ENCODE peak calls at places on chromosomes 13 and 19, in ten cellular contexts. J is hepatocyte, X is type B pancreatic cell, K is osteocyte, P is uterus, U is body of pancreas, D is endodermal cell, Y is right lobe of liver, G is fibroblast of mammary gland, A is Peyer's patch. L is an unnamed sample.

GRCh38 chr13:27140060-27140459 is 31.6 kb downstream of the USP12 start:
- DNase-seq in J (no peak), X (no peak), K (no peak), P (no peak), U (no peak), D (no peak), Y (no peak), G (no peak), A (no peak), L (no peak)

GRCh38 chr13:106561551-106562170 is 6.3 kb downstream of the ARGLU1 start:
- DNase-seq in J (peak; percentile 27), X (no peak), K (no peak), P (no peak), U (no peak), D (no peak), Y (no peak), G (peak; percentile 31), A (no peak), L (no peak)

GRCh38 chr13:105184221-105184620 is 1351.2 kb downstream of the EFNB2 start:
- DNase-seq in J (no peak), X (no peak), K (no peak), P (no peak), U (no peak), D (no peak), Y (no peak), G (no peak), A (no peak), L (no peak)

GRCh38 chr19:17948474-17948966 is 15.7 kb downstream of the CCDC124 start:
- DNase-seq in J (no peak), X (no peak), K (no peak), P (peak; percentile 62), U (peak; percentile 35), D (no peak), Y (no peak), G (no peak), A (peak; percentile 52), L (no peak)

GRCh38 chr19:32330149-32330548 is 15.3 kb upstream of the ZNF507 start:
- DNase-seq in J (no peak), X (peak; percentile 44), K (no peak), P (no peak), U (no peak), D (no peak), Y (no peak), G (no peak), A (no peak), L (no peak)

GRCh38 chr19:58558066-58558622 is at the start of gene UBE2M:
- DNase-seq in J (peak; percentile 96), X (no peak), K (no peak), P (peak; percentile 68), U (peak; percentile 70), D (peak; percentile 88), Y (peak; percentile 72), G (peak; percentile 37), A (no peak), L (peak; percentile 57)

GRCh38 chr19:8631425-8631819 is 989 bp downstream of the NFILZ start:
- DNase-seq in J (peak; percentile 57), X (no peak), K (peak; percentile 87), P (peak; percentile 52), U (peak; percentile 66), D (peak; percentile 72), Y (peak; percentile 79), G (no peak), A (no peak), L (no peak)

GRCh38 chr13:108595416-108596257 is 33.8 kb upstream of the MYO16 start:
- DNase-seq in J (no peak), X (no peak), K (no peak), P (no peak), U (no peak), D (peak; percentile 64), Y (no peak), G (peak; percentile 3), A (no peak), L (no peak)

GRCh38 chr19:31307270-31307669 is 42.0 kb downstream of the TSHZ3 start:
- DNase-seq in J (no peak), X (no peak), K (no peak), P (no peak), U (no peak), D (no peak), Y (no peak), G (no peak), A (no peak), L (no peak)

GRCh38 chr19:7748756-7749155 is 1.4 kb upstream of the CD209 start:
- DNase-seq in J (no peak), X (no peak), K (no peak), P (no peak), U (no peak), D (peak; percentile 83), Y (no peak), G (peak; percentile 13), A (no peak), L (no peak)

GRCh38 chr19:8609210-8610040 is 1.1 kb downstream of the ADAMTS10 start:
- DNase-seq in J (peak; percentile 78), X (peak; percentile 77), K (peak; percentile 88), P (peak; percentile 52), U (no peak), D (peak; percentile 87), Y (peak; percentile 62), G (peak; percentile 35), A (no peak), L (peak; percentile 50)

GRCh38 chr13:110265682-110266430 is 41.1 kb downstream of the COL4A1 start:
- DNase-seq in J (no peak), X (no peak), K (peak; percentile 83), P (peak; percentile 61), U (no peak), D (peak; percentile 42), Y (no peak), G (no peak), A (no peak), L (no peak)

GRCh38 chr13:30334663-30335386 is 27.5 kb upstream of the KATNAL1 start:
- DNase-seq in J (no peak), X (no peak), K (no peak), P (no peak), U (peak; percentile 32), D (peak; percentile 73), Y (peak; percentile 66), G (peak; percentile 37), A (no peak), L (peak; percentile 43)

GRCh38 chr19:44635581-44636438 is 7.9 kb upstream of the PVR start:
- DNase-seq in J (no peak), X (no peak), K (no peak), P (no peak), U (no peak), D (no peak), Y (no peak), G (peak; percentile 33), A (no peak), L (no peak)

GRCh38 chr19:45866400-45867176 is 2.5 kb downstream of the FOXA3 start:
- DNase-seq in J (no peak), X (no peak), K (no peak), P (no peak), U (no peak), D (no peak), Y (no peak), G (no peak), A (peak; percentile 69), L (no peak)
- TF ChIP-seq CTCF in J (no peak), X (no peak), K (no peak), P (no peak), U (no peak), D (no peak), Y (no peak), G (no peak), A (no peak), L (no peak)

DNA sequence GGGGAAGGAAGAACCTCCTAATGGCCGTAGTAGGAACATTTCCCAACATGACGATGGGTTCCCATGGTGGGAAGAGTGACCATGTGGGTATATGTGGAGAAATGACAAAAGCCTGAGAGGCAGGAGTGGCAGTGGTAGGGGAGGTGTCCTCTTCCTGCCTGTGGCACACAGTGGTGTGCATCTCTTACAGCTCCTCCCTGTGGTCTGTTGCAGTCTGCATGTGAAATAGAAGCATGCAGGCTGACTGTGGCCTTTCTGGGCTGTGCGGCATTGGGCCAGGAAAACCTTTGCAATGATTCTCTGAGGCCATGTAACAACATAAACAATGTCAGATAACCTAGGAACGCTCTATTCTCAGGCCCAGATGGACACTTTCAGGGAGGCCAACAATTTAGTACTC is 84.0 kb downstream of the LACC1 start:
- DNase-seq in J (no peak), X (no peak), K (no peak), P (no peak), U (no peak), D (peak; percentile 59), Y (no peak), G (no peak), A (no peak), L (no peak)
- TF ChIP-seq CTCF in J (no peak), X (no peak), K (no peak), P (no peak), U (no peak), D (peak; percentile 65), Y (no peak), G (peak; percentile 9), A (no peak), L (no peak)

DNA sequence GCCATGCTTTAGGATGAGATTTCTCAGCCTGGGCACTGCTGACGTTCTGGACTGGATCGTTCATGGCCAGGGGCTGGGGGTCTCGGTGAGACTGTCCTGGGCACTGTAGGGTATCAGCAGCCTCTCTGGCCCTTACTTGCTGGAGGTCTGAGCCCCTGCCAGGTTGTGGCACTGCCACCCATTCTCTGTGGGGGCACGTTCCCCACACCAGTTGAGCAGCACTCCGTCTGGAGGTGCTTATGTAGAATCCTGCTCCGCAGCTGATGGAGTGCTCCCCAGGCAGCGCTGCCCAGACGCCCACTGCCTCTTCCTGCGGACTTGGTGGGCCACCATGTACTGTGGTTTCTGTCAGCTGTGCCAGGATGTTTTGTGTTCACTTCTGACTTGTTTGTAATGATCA is 41.2 kb upstream of the TEX29 start:
- DNase-seq in J (no peak), X (no peak), K (no peak), P (no peak), U (no peak), D (no peak), Y (no peak), G (no peak), A (no peak), L (no peak)
- TF ChIP-seq CTCF in J (no peak), X (no peak), K (no peak), P (no peak), U (no peak), D (no peak), Y (no peak), G (no peak), A (no peak), L (no peak)

GRCh38 chr19:19387108-19387507 is 18.4 kb upstream of the GATAD2A start:
- DNase-seq in J (no peak), X (no peak), K (no peak), P (no peak), U (no peak), D (no peak), Y (no peak), G (no peak), A (no peak), L (no peak)

GRCh38 chr19:19384486-19384885 is 21.0 kb upstream of the GATAD2A start:
- DNase-seq in J (no peak), X (no peak), K (no peak), P (no peak), U (no peak), D (no peak), Y (no peak), G (no peak), A (no peak), L (no peak)

GRCh38 chr19:19385900-19386339 is 19.6 kb upstream of the GATAD2A start:
- DNase-seq in J (no peak), X (no peak), K (peak; percentile 87), P (peak; percentile 34), U (no peak), D (no peak), Y (peak; percentile 73), G (no peak), A (no peak), L (no peak)

GRCh38 chr19:19385131-19385899 is 20.2 kb upstream of the GATAD2A start:
- DNase-seq in J (peak; percentile 100), X (peak; percentile 100), K (peak; percentile 100), P (peak; percentile 99), U (peak; percentile 100), D (peak; percentile 100), Y (peak; percentile 100), G (peak; percentile 99), A (peak; percentile 100), L (peak; percentile 98)

GRCh38 chr19:19386373-19386869 is 19.1 kb upstream of the GATAD2A start:
- DNase-seq in J (no peak), X (no peak), K (no peak), P (no peak), U (no peak), D (no peak), Y (no peak), G (no peak), A (no peak), L (no peak)
- TF ChIP-seq CTCF in J (peak; percentile 4), X (no peak), K (no peak), P (no peak), U (no peak), D (peak; percentile 26), Y (no peak), G (no peak), A (no peak), L (no peak)

L was measured in neural crest cell.